ENCODE peak calls at places on chromosomes 7 and 10, in seven cellular contexts. D is mammary epithelial cell, O is ovary, P is body of pancreas, J is IMR-90, R is neural progenitor cell, S is fibroblast of villous mesenchyme. H is an unnamed sample.

GRCh38 chr10:1609038-1609411 is 128.3 kb downstream of the ADARB2 start:
- DNase-seq in D (no peak), O (no peak), P (no peak), J (no peak), R (no peak), S (no peak), H (no peak)

GRCh38 chr10:3053145-3053544 is 14.2 kb upstream of the PFKP start:
- DNase-seq in D (no peak), O (no peak), P (no peak), J (no peak), R (no peak), S (no peak), H (no peak)

GRCh38 chr7:37729160-37729559 is 45.6 kb downstream of the GPR141 start:
- DNase-seq in D (no peak), O (no peak), P (no peak), J (no peak), R (no peak), S (no peak), H (no peak)

GRCh38 chr7:27164381-27165088 is 802 bp downstream of the HOXA9 start:
- DNase-seq in D (peak), O (no peak), P (no peak), J (no peak), R (peak), S (peak), H (no peak)

GRCh38 chr10:23157691-23158369 is 34.3 kb upstream of the PTF1A start:
- DNase-seq in D (peak), O (no peak), P (no peak), J (peak), R (peak), S (peak), H (peak)

GRCh38 chr7:1105189-1105588 is 17.3 kb downstream of the GPER1 start:
- DNase-seq in D (no peak), O (no peak), P (no peak), J (no peak), R (no peak), S (no peak), H (no peak)

GRCh38 chr7:101058355-101058754 is 26.9 kb upstream of the TRIM56 start:
- DNase-seq in D (peak), O (peak), P (peak), J (peak), R (peak), S (peak), H (peak)

GRCh38 chr7:138992052-138992531 is 10.9 kb upstream of the KIAA1549 start:
- DNase-seq in D (no peak), O (no peak), P (no peak), J (peak), R (no peak), S (no peak), H (peak)

GRCh38 chr7:18607025-18607424 is 111.5 kb downstream of the HDAC9 start:
- DNase-seq in D (peak), O (no peak), P (no peak), J (peak), R (no peak), S (peak), H (peak)

GRCh38 chr10:22427890-22428571 is 82.7 kb downstream of the SPAG6 start:
- DNase-seq in D (peak), O (no peak), P (no peak), J (peak), R (no peak), S (peak), H (peak)

GRCh38 chr7:153002164-153002563 is 242.6 kb downstream of the ACTR3B start:
- DNase-seq in D (no peak), O (no peak), P (no peak), J (no peak), R (no peak), S (no peak), H (no peak)

GRCh38 chr7:68258569-68258968 is 1261.9 kb downstream of the TYW1 start:
- DNase-seq in D (no peak), O (no peak), P (no peak), J (no peak), R (peak), S (no peak), H (no peak)

GRCh38 chr7:47654672-47655340 is 72.9 kb upstream of the TNS3 start:
- DNase-seq in D (no peak), O (no peak), P (no peak), J (peak), R (peak), S (no peak), H (peak)

GRCh38 chr10:6667679-6668270 is 87.7 kb upstream of the PRKCQ start:
- DNase-seq in D (peak), O (no peak), P (peak), J (peak), R (peak), S (peak), H (peak)

GRCh38 chr7:92645531-92646061 is 55.4 kb upstream of the FAM133B start:
- DNase-seq in D (peak), O (no peak), P (no peak), J (peak), R (peak), S (no peak), H (peak)

GRCh38 chr10:73732426-73732825 is 11.7 kb upstream of the SEC24C start:
- DNase-seq in D (no peak), O (peak), P (no peak), J (no peak), R (no peak), S (no peak), H (no peak)

GRCh38 chr7:53306846-53307245 is 271.4 kb downstream of the POM121L12 start:
- DNase-seq in D (no peak), O (no peak), P (no peak), J (no peak), R (no peak), S (no peak), H (no peak)

GRCh38 chr7:72334066-72334465 is 78.1 kb downstream of the CALN1 start:
- DNase-seq in D (no peak), O (no peak), P (no peak), J (no peak), R (peak), S (no peak), H (no peak)

GRCh38 chr10:10208156-10208555 is 809.5 kb upstream of the CELF2 start:
- DNase-seq in D (no peak), O (no peak), P (no peak), J (no peak), R (no peak), S (peak), H (peak)

GRCh38 chr10:33334170-33334838 is at the start of gene NRP1:
- DNase-seq in D (no peak), O (peak), P (peak), J (no peak), R (peak), S (peak), H (no peak)

GRCh38 chr10:15180736-15181135 is 12.2 kb upstream of the NMT2 start:
- DNase-seq in D (peak), O (no peak), P (no peak), J (no peak), R (no peak), S (no peak), H (peak)

GRCh38 chr7:96400518-96400917 is 78.6 kb upstream of the SLC25A13 start:
- DNase-seq in D (peak), O (no peak), P (no peak), J (peak), R (no peak), S (no peak), H (no peak)

GRCh38 chr10:12235796-12236195 is 39.8 kb downstream of the CDC123 start:
- DNase-seq in D (no peak), O (no peak), P (no peak), J (peak), R (no peak), S (peak), H (peak)

GRCh38 chr7:91408388-91409154 is 144.3 kb downstream of the FZD1 start:
- DNase-seq in D (no peak), O (no peak), P (no peak), J (no peak), R (no peak), S (no peak), H (no peak)

GRCh38 chr10:71517310-71518159 is 120.8 kb downstream of the CDH23 start:
- DNase-seq in D (no peak), O (no peak), P (no peak), J (no peak), R (no peak), S (no peak), H (no peak)

GRCh38 chr7:105493928-105494325 is 28.1 kb downstream of the PUS7 start:
- DNase-seq in D (no peak), O (peak), P (no peak), J (peak), R (no peak), S (peak), H (peak)

GRCh38 chr7:8064828-8065227 is 96.2 kb downstream of the GLCCI1 start:
- DNase-seq in D (no peak), O (no peak), P (no peak), J (peak), R (no peak), S (no peak), H (no peak)

GRCh38 chr10:6843477-6843876 is 263.4 kb upstream of the PRKCQ start:
- DNase-seq in D (no peak), O (no peak), P (no peak), J (no peak), R (no peak), S (no peak), H (no peak)

GRCh38 chr10:42988069-42988468 is 88.8 kb upstream of the RET start:
- DNase-seq in D (no peak), O (no peak), P (no peak), J (no peak), R (no peak), S (no peak), H (no peak)

GRCh38 chr10:17025444-17026295 is 103.9 kb downstream of the CUBN start:
- DNase-seq in D (peak), O (no peak), P (no peak), J (peak), R (peak), S (peak), H (peak)

GRCh38 chr10:32950457-32951109 is 7.4 kb downstream of the ITGB1 start:
- DNase-seq in D (no peak), O (no peak), P (no peak), J (no peak), R (peak), S (peak), H (no peak)

GRCh38 chr10:88553116-88553752 is 29.9 kb downstream of the RNLS start:
- DNase-seq in D (peak), O (peak), P (peak), J (peak), R (peak), S (peak), H (peak)

GRCh38 chr7:107658467-107658866 is 2.2 kb upstream of the SLC26A4 start:
- DNase-seq in D (no peak), O (no peak), P (no peak), J (no peak), R (no peak), S (no peak), H (no peak)

GRCh38 chr7:139526578-139527544 is 3.4 kb downstream of the CLEC2L start:
- DNase-seq in D (no peak), O (no peak), P (no peak), J (peak), R (no peak), S (peak), H (peak)

GRCh38 chr7:106329408-106329807 is 44.6 kb upstream of the NAMPT start:
- DNase-seq in D (peak), O (no peak), P (no peak), J (no peak), R (no peak), S (no peak), H (no peak)

DNA sequence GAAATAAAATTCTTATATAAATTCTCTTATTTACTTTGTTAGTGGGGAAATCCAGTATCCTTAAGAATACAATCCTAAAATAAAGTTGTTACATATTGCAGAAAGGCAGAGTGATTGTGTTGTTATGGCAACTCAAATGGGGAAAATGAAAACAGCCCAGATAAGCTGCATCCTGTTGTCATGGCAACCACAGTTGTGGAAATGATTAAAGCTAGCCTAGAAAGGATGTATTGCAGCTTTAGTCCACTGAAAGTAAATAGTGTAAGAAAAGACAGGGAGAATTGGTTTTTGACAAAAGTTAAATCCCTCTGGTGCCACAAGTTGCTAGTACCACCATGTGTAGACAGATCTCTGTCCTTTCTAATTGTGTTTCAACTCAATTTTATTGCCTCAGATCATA is 43.2 kb downstream of the BTRC start:
- DNase-seq in D (peak), O (no peak), P (no peak), J (peak), R (peak), S (peak), H (peak)
- TF ChIP-seq CTCF in D (no peak), O (no peak), P (no peak), J (no peak), R (no peak), S (no peak), H (no peak)

DNA sequence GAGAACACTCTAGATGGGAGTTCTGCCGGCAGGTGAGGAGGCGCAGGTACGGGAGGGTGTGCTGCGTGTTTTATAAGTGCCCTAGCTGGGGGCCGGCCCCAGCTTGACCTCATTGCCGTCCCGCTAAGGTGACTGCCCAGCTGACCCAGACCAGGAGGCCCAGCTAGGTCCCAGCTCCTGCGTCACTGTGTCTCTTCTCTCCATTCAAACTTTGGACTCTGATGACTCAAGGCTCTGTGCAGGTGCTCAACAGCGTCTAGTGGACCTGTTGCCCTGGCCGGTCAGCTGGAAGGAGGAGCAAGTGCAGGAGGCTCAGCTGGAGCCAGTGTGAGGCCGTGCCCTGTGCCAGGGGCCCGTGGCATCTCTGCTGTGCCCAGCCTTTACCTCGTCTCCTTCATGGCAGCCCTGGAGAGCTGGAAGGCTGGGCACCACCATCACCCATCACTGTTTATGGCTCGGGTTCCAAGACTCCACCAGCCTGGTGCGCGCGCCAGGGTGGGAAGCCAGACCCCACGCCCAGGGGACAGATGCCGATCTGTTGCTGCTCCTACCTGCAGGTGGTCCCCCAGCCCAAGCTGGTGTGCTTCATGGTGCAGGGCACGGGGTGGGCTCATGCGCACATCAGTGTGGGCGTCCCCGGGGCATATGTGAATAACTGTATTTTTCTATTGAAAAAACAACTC is 14.6 kb downstream of the LHPP start:
- DNase-seq in D (no peak), O (no peak), P (no peak), J (no peak), R (no peak), S (no peak), H (no peak)
- H3K4me3 ChIP-seq in D (no peak), O (no peak), P (no peak), J (no peak), R (no peak), S (no peak), H (no peak)

GRCh38 chr7:79741684-79742083 is 288.2 kb upstream of the MAGI2 start:
- DNase-seq in D (no peak), O (no peak), P (no peak), J (no peak), R (no peak), S (no peak), H (peak)
- TF ChIP-seq CTCF in D (peak), O (no peak), P (no peak), J (peak), R (peak), S (peak), H (peak)

GRCh38 chr7:155856656-155857055 is 44.4 kb upstream of the SHH start:
- DNase-seq in D (no peak), O (no peak), P (no peak), J (no peak), R (no peak), S (no peak), H (no peak)
- H3K4me3 ChIP-seq in D (no peak), O (no peak), P (no peak), J (no peak), R (no peak), S (no peak), H (no peak)

DNA sequence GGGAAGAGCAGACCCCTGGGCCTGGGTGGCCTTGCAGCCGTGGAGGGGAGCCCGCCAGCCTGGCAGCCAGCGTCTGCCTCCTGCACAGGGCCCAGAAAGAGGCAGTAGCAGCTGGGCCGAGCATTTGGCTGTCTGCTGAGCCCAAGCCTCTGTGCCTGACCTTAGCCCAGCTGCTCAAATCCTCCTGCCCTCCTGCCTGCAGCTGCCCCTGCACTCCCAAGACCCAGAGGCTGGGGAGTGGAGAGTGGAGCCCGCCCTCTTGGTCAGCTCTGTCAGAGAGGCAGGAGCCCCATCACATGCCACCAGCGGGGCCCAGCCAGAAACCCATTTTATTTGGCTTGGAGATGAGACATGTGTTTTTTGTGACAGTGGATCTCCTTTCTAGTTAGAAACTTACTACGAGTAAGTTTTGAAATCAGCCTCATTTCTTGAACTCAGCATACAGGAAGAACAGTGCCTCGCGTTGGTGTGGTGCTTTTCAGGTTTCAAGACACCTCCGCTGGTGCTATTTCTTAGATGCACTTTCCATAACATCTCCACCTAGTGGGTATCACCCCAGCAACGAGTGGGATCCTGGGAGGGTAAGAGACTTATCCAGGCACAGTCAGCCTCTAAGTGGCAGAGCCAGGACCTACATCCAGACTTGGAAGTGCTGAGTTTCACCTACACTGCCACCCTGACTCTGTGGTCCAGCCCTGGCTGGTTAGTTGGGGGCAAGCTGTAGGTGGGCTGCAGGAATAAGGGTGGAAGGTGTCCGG is 477.1 kb downstream of the RPS24 start:
- DNase-seq in D (no peak), O (peak), P (no peak), J (no peak), R (peak), S (peak), H (no peak)
- TF ChIP-seq CTCF in D (no peak), O (no peak), P (no peak), J (no peak), R (no peak), S (no peak), H (no peak)